ENCODE peak calls at places on chromosomes 6 and 20, in five cellular contexts. One of them, this sample, is unnamed.
A peak's percentile ranks its signal among the peaks of the same experiment; 100 is the strongest.

GRCh38 chr6:37373822-37374514 is 20.2 kb downstream of the RNF8 start:
- DNase-seq in choroid plexus epithelial cell: peak; percentile 48
- DNase-seq in nephron progenitor cell: no peak
- DNase-seq in heart left ventricle: no peak
- DNase-seq in cardiac fibroblast: peak; percentile 56
- DNase-seq in this sample: no peak

GRCh38 chr20:3751664-3752385 is 15.7 kb downstream of the ADISSP start:
- DNase-seq in choroid plexus epithelial cell: no peak
- DNase-seq in nephron progenitor cell: peak; percentile 57
- DNase-seq in heart left ventricle: peak; percentile 69
- DNase-seq in cardiac fibroblast: peak; percentile 31
- DNase-seq in this sample: peak; percentile 82

GRCh38 chr6:47161176-47161687 is 119.1 kb upstream of the ADGRF1 start:
- DNase-seq in choroid plexus epithelial cell: peak; percentile 31
- DNase-seq in nephron progenitor cell: no peak
- DNase-seq in heart left ventricle: no peak
- DNase-seq in cardiac fibroblast: peak; percentile 69
- DNase-seq in this sample: no peak

GRCh38 chr6:31586013-31586412 is at the start of gene LST1:
- DNase-seq in choroid plexus epithelial cell: no peak
- DNase-seq in nephron progenitor cell: no peak
- DNase-seq in heart left ventricle: peak; percentile 40
- DNase-seq in cardiac fibroblast: peak; percentile 42
- DNase-seq in this sample: no peak

GRCh38 chr6:139905404-139906052 is 531.1 kb upstream of the CITED2 start:
- DNase-seq in choroid plexus epithelial cell: peak; percentile 42
- DNase-seq in nephron progenitor cell: no peak
- DNase-seq in heart left ventricle: no peak
- DNase-seq in cardiac fibroblast: no peak
- DNase-seq in this sample: no peak

GRCh38 chr6:2999005-2999620 is 581 bp upstream of the NQO2 start:
- DNase-seq in choroid plexus epithelial cell: peak; percentile 88
- DNase-seq in nephron progenitor cell: no peak
- DNase-seq in heart left ventricle: no peak
- DNase-seq in cardiac fibroblast: peak; percentile 84
- DNase-seq in this sample: no peak

GRCh38 chr6:22349528-22349927 is 52.7 kb upstream of the PRL start:
- DNase-seq in choroid plexus epithelial cell: no peak
- DNase-seq in nephron progenitor cell: no peak
- DNase-seq in heart left ventricle: no peak
- DNase-seq in cardiac fibroblast: no peak
- DNase-seq in this sample: no peak

GRCh38 chr6:113530769-113531168 is 326.4 kb upstream of the MARCKS start:
- DNase-seq in choroid plexus epithelial cell: peak; percentile 87
- DNase-seq in nephron progenitor cell: no peak
- DNase-seq in heart left ventricle: no peak
- DNase-seq in cardiac fibroblast: peak; percentile 28
- DNase-seq in this sample: no peak

GRCh38 chr6:161091972-161092701 is 100.6 kb downstream of the MAP3K4 start:
- DNase-seq in choroid plexus epithelial cell: peak; percentile 44
- DNase-seq in nephron progenitor cell: no peak
- DNase-seq in heart left ventricle: no peak
- DNase-seq in cardiac fibroblast: no peak
- DNase-seq in this sample: no peak

GRCh38 chr6:112109267-112109666 is 21.9 kb downstream of the FAM229B start:
- DNase-seq in choroid plexus epithelial cell: no peak
- DNase-seq in nephron progenitor cell: peak; percentile 30
- DNase-seq in heart left ventricle: no peak
- DNase-seq in cardiac fibroblast: no peak
- DNase-seq in this sample: no peak

GRCh38 chr6:166803455-166803854 is 152.9 kb downstream of the RNASET2 start:
- DNase-seq in choroid plexus epithelial cell: no peak
- DNase-seq in nephron progenitor cell: no peak
- DNase-seq in heart left ventricle: no peak
- DNase-seq in cardiac fibroblast: no peak
- DNase-seq in this sample: no peak

GRCh38 chr20:12592756-12593155 is 416.0 kb upstream of the SPTLC3 start:
- DNase-seq in choroid plexus epithelial cell: no peak
- DNase-seq in nephron progenitor cell: no peak
- DNase-seq in heart left ventricle: no peak
- DNase-seq in cardiac fibroblast: no peak
- DNase-seq in this sample: no peak

GRCh38 chr6:87705070-87705691 is 3.1 kb upstream of the AKIRIN2 start:
- DNase-seq in choroid plexus epithelial cell: no peak
- DNase-seq in nephron progenitor cell: no peak
- DNase-seq in heart left ventricle: no peak
- DNase-seq in cardiac fibroblast: no peak
- DNase-seq in this sample: peak; percentile 70

GRCh38 chr20:54094268-54094580 is 23.8 kb upstream of the BCAS1 start:
- DNase-seq in choroid plexus epithelial cell: no peak
- DNase-seq in nephron progenitor cell: no peak
- DNase-seq in heart left ventricle: no peak
- DNase-seq in cardiac fibroblast: no peak
- DNase-seq in this sample: no peak

GRCh38 chr20:10547276-10548114 is 112.4 kb downstream of the SLX4IP start:
- DNase-seq in choroid plexus epithelial cell: no peak
- DNase-seq in nephron progenitor cell: no peak
- DNase-seq in heart left ventricle: no peak
- DNase-seq in cardiac fibroblast: no peak
- DNase-seq in this sample: no peak

DNA sequence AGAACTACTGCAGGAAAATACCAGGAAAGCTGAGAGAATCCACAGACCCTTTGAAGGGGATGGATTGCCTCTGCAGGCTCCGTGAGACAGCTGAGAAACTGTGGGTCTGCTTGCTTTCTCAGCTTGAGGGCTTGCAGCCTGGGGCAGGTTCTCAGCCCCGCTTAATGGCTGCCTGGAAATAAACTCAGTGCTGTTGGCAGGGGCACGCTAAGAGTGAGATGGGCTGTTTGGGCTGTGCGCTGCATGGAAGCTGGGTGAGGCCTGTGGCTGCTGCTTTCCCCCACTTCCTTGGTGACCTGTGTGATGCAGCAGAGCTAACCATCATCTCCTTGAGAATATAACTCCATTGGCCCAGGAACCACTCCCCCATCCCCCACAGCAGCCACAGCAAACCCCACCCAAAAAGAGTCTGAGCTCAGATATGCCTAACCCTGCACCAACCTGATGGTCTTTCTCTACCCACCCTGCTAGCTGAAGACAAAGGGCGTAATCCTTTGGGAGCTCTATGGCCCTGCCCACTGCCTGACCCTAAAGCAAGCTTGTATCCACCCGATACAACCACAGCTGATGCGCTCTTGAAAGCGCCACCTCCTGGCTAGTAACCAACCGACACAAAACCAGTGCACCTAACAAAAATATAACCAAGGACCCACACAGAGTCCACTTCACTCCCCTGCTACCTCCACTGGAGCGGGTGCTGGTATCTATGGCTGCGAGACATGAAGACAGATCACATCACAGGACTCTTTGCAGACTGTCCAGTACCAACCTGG is 800.6 kb upstream of the MAP3K7 start:
- DNase-seq in choroid plexus epithelial cell: no peak
- DNase-seq in nephron progenitor cell: no peak
- DNase-seq in heart left ventricle: no peak
- DNase-seq in cardiac fibroblast: no peak
- DNase-seq in this sample: no peak
- TF ChIP-seq CTCF in choroid plexus epithelial cell: no peak
- TF ChIP-seq CTCF in nephron progenitor cell: no peak
- TF ChIP-seq CTCF in heart left ventricle: no peak
- TF ChIP-seq CTCF in cardiac fibroblast: no peak
- TF ChIP-seq CTCF in this sample: no peak

DNA sequence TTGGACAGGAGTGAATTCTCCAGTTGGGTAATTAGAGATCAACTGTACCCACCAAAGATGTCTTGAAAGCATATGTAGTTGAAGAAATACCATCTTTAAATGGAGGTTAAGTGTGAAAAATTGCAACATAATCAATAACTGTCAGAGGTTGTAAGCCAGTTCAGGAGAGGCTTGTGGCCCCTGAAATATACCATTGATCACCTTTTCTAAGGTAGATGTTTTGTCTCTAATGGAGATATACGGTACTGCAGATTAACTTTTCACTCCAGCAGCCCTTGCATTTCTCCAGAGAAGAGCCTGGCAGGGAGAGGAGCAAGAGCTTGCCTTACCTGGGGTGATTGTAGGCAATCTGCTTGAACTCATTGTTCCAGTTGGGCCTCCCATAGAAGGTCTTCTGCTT is 48.8 kb downstream of the NOX3 start:
- DNase-seq in choroid plexus epithelial cell: no peak
- DNase-seq in nephron progenitor cell: no peak
- DNase-seq in heart left ventricle: no peak
- DNase-seq in cardiac fibroblast: no peak
- DNase-seq in this sample: no peak
- TF ChIP-seq CTCF in choroid plexus epithelial cell: peak; percentile 4
- TF ChIP-seq CTCF in nephron progenitor cell: no peak
- TF ChIP-seq CTCF in heart left ventricle: no peak
- TF ChIP-seq CTCF in cardiac fibroblast: peak; percentile 2
- TF ChIP-seq CTCF in this sample: no peak

DNA sequence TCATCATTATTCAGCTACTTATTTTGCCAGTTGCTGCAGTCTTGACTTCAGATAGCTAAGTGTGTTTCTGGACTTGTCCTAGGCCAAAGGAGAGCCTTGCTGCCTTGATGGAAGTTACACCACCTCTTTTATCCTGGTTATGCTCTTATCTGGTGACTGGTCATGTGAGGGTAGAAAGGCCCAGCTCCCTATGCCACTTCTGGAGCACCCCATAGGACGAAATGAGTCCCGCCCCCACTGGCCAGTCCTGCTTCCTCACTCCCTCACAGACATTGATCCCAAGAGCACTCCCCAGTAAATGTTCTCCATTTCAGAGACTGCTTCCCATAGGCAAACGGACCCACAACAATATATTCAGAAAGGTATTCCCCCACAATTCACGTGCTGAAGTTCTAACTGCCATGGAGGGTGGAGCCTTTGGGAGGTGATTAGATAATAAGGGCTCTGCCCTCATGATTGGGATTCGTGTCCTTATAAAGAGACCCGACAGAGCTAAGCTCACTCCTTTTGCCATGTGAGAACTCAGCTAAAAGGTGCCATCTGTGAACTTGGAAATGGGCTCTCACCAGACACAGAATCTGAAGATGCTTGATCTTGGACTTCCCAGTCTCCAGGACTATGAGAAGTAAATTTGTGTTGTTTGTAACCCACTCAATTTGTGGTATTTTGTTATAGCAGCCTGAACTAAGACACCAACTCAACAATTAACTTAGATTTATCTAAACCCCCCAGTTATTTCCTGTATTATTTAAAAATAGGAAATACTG is 21.5 kb upstream of the ELOVL2 start:
- DNase-seq in choroid plexus epithelial cell: no peak
- DNase-seq in nephron progenitor cell: no peak
- DNase-seq in heart left ventricle: no peak
- DNase-seq in cardiac fibroblast: no peak
- DNase-seq in this sample: no peak
- TF ChIP-seq CTCF in choroid plexus epithelial cell: no peak
- TF ChIP-seq CTCF in nephron progenitor cell: no peak
- TF ChIP-seq CTCF in heart left ventricle: no peak
- TF ChIP-seq CTCF in cardiac fibroblast: no peak
- TF ChIP-seq CTCF in this sample: no peak

GRCh38 chr20:17854307-17854903 is 114.2 kb downstream of the SNX5 start:
- DNase-seq in choroid plexus epithelial cell: peak; percentile 69
- DNase-seq in nephron progenitor cell: peak; percentile 44
- DNase-seq in heart left ventricle: peak; percentile 66
- DNase-seq in cardiac fibroblast: peak; percentile 68
- DNase-seq in this sample: no peak
- TF ChIP-seq CTCF in choroid plexus epithelial cell: no peak
- TF ChIP-seq CTCF in nephron progenitor cell: no peak
- TF ChIP-seq CTCF in heart left ventricle: no peak
- TF ChIP-seq CTCF in cardiac fibroblast: no peak
- TF ChIP-seq CTCF in this sample: no peak

DNA sequence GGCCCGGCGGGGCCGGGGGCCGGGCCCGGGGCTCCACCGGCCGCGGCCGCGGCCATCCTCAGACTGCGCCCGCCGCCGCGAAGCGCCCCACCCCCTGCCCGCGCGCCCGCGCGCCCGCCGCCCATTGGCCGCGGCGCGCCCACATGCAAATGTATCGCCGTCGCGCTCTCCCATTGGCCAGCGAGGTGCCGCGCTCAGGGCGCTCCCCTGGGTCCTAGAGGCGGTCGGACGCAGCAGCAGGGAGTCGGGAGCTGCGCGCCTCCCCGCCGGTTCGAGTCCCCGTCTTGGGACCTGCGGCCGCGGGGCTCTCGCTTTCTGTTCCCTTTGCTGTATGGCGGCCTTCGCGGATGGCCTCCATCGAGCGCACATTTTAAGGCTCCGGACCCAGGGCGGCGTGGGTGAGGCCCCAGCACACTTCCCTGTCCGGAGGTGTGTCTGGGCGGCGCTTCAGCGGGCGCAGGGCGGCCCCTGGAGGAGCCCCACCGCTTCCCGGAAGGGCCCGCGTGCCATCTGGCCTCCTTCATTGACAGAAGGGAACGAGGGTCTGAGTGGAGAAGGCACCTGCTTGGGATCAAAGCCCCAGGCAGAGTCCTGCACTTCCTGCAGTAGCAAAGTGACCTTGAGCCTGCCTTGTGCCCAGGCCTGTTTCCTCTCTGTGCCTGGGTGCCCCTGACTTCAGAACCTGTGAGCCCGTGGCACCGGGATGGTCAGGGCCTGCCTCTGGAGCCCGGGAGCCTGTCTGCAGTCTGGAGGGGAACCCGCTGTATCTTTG is at the start of gene CABLES2:
- DNase-seq in choroid plexus epithelial cell: peak; percentile 95
- DNase-seq in nephron progenitor cell: peak; percentile 93
- DNase-seq in heart left ventricle: peak; percentile 95
- DNase-seq in cardiac fibroblast: peak; percentile 95
- DNase-seq in this sample: peak; percentile 99
- TF ChIP-seq CTCF in choroid plexus epithelial cell: no peak
- TF ChIP-seq CTCF in nephron progenitor cell: no peak
- TF ChIP-seq CTCF in heart left ventricle: no peak
- TF ChIP-seq CTCF in cardiac fibroblast: no peak
- TF ChIP-seq CTCF in this sample: no peak

GRCh38 chr6:124962617-124963415 is 579 bp downstream of the RNF217 start:
- DNase-seq in choroid plexus epithelial cell: no peak
- DNase-seq in nephron progenitor cell: peak; percentile 57
- DNase-seq in heart left ventricle: peak; percentile 52
- DNase-seq in cardiac fibroblast: peak; percentile 55
- DNase-seq in this sample: peak; percentile 28
- TF ChIP-seq CTCF in choroid plexus epithelial cell: peak; percentile 11
- TF ChIP-seq CTCF in nephron progenitor cell: no peak
- TF ChIP-seq CTCF in heart left ventricle: peak; percentile 20
- TF ChIP-seq CTCF in cardiac fibroblast: no peak
- TF ChIP-seq CTCF in this sample: no peak

GRCh38 chr6:28134015-28134414 is 7.7 kb upstream of the ZKSCAN8 start:
- DNase-seq in choroid plexus epithelial cell: peak; percentile 70
- DNase-seq in nephron progenitor cell: no peak
- DNase-seq in heart left ventricle: no peak
- DNase-seq in cardiac fibroblast: peak; percentile 61
- DNase-seq in this sample: no peak
- TF ChIP-seq CTCF in choroid plexus epithelial cell: peak; percentile 65
- TF ChIP-seq CTCF in nephron progenitor cell: peak; percentile 21
- TF ChIP-seq CTCF in heart left ventricle: peak; percentile 29
- TF ChIP-seq CTCF in cardiac fibroblast: peak; percentile 55
- TF ChIP-seq CTCF in this sample: peak; percentile 33

GRCh38 chr6:35787266-35788218 is 6.7 kb downstream of the CLPSL1 start:
- DNase-seq in choroid plexus epithelial cell: no peak
- DNase-seq in nephron progenitor cell: no peak
- DNase-seq in heart left ventricle: no peak
- DNase-seq in cardiac fibroblast: no peak
- DNase-seq in this sample: no peak
- TF ChIP-seq CTCF in choroid plexus epithelial cell: no peak
- TF ChIP-seq CTCF in nephron progenitor cell: no peak
- TF ChIP-seq CTCF in heart left ventricle: no peak
- TF ChIP-seq CTCF in cardiac fibroblast: no peak
- TF ChIP-seq CTCF in this sample: no peak

GRCh38 chr6:147787407-147787806 is 278.9 kb downstream of the SAMD5 start:
- DNase-seq in choroid plexus epithelial cell: no peak
- DNase-seq in nephron progenitor cell: no peak
- DNase-seq in heart left ventricle: no peak
- DNase-seq in cardiac fibroblast: no peak
- DNase-seq in this sample: no peak
- TF ChIP-seq CTCF in choroid plexus epithelial cell: no peak
- TF ChIP-seq CTCF in nephron progenitor cell: no peak
- TF ChIP-seq CTCF in heart left ventricle: no peak
- TF ChIP-seq CTCF in cardiac fibroblast: no peak
- TF ChIP-seq CTCF in this sample: no peak

GRCh38 chr6:116615937-116616756 is at the start of gene RSPH4A:
- DNase-seq in choroid plexus epithelial cell: peak; percentile 97
- DNase-seq in nephron progenitor cell: peak; percentile 85
- DNase-seq in heart left ventricle: peak; percentile 91
- DNase-seq in cardiac fibroblast: peak; percentile 96
- DNase-seq in this sample: peak; percentile 80
- TF ChIP-seq CTCF in choroid plexus epithelial cell: peak; percentile 41
- TF ChIP-seq CTCF in nephron progenitor cell: no peak
- TF ChIP-seq CTCF in heart left ventricle: peak; percentile 8
- TF ChIP-seq CTCF in cardiac fibroblast: no peak
- TF ChIP-seq CTCF in this sample: no peak